ENCODE peak calls at places on chromosomes 13 and 19, in six cellular contexts. One of them, this sample, is unnamed.
A peak's percentile ranks its signal among the peaks of the same experiment; 100 is the strongest.

GRCh38 chr13:42486711-42487198 is 87.2 kb upstream of the TNFSF11 start:
- DNase-seq in Panc1: no peak
- DNase-seq in naive thymus-derived CD4-positive, alpha-beta T cell: no peak
- DNase-seq in left lung: no peak
- DNase-seq in colonic mucosa: no peak
- DNase-seq in thoracic aorta: no peak
- DNase-seq in this sample: no peak

GRCh38 chr13:41995946-41996345 is 35.0 kb upstream of the VWA8 start:
- DNase-seq in Panc1: no peak
- DNase-seq in naive thymus-derived CD4-positive, alpha-beta T cell: no peak
- DNase-seq in left lung: no peak
- DNase-seq in colonic mucosa: no peak
- DNase-seq in thoracic aorta: no peak
- DNase-seq in this sample: no peak

GRCh38 chr13:87827479-87827878 is 156.3 kb downstream of the SLITRK5 start:
- DNase-seq in Panc1: no peak
- DNase-seq in naive thymus-derived CD4-positive, alpha-beta T cell: no peak
- DNase-seq in left lung: no peak
- DNase-seq in colonic mucosa: no peak
- DNase-seq in thoracic aorta: no peak
- DNase-seq in this sample: no peak

GRCh38 chr19:35236638-35237400 is 8.3 kb upstream of the FAM187B start:
- DNase-seq in Panc1: no peak
- DNase-seq in naive thymus-derived CD4-positive, alpha-beta T cell: peak; percentile 23
- DNase-seq in left lung: peak; percentile 21
- DNase-seq in colonic mucosa: no peak
- DNase-seq in thoracic aorta: no peak
- DNase-seq in this sample: no peak

GRCh38 chr19:12364391-12365093 is 941 bp downstream of the ZNF442 start:
- DNase-seq in Panc1: no peak
- DNase-seq in naive thymus-derived CD4-positive, alpha-beta T cell: no peak
- DNase-seq in left lung: peak; percentile 39
- DNase-seq in colonic mucosa: peak; percentile 29
- DNase-seq in thoracic aorta: no peak
- DNase-seq in this sample: no peak

GRCh38 chr19:17281391-17282304 is at the start of gene ANKLE1:
- DNase-seq in Panc1: no peak
- DNase-seq in naive thymus-derived CD4-positive, alpha-beta T cell: no peak
- DNase-seq in left lung: no peak
- DNase-seq in colonic mucosa: no peak
- DNase-seq in thoracic aorta: no peak
- DNase-seq in this sample: no peak

GRCh38 chr13:21413013-21413412 is 46.1 kb downstream of the ZDHHC20 start:
- DNase-seq in Panc1: no peak
- DNase-seq in naive thymus-derived CD4-positive, alpha-beta T cell: no peak
- DNase-seq in left lung: no peak
- DNase-seq in colonic mucosa: no peak
- DNase-seq in thoracic aorta: no peak
- DNase-seq in this sample: no peak

GRCh38 chr13:59409211-59409610 is 754.5 kb downstream of the DIAPH3 start:
- DNase-seq in Panc1: no peak
- DNase-seq in naive thymus-derived CD4-positive, alpha-beta T cell: no peak
- DNase-seq in left lung: no peak
- DNase-seq in colonic mucosa: no peak
- DNase-seq in thoracic aorta: no peak
- DNase-seq in this sample: no peak

GRCh38 chr13:48156466-48156865 is 61.6 kb upstream of the MED4 start:
- DNase-seq in Panc1: no peak
- DNase-seq in naive thymus-derived CD4-positive, alpha-beta T cell: peak; percentile 73
- DNase-seq in left lung: peak; percentile 48
- DNase-seq in colonic mucosa: peak; percentile 42
- DNase-seq in thoracic aorta: no peak
- DNase-seq in this sample: peak; percentile 68

GRCh38 chr13:36345438-36346221 is 564 bp downstream of the SPART start:
- DNase-seq in Panc1: no peak
- DNase-seq in naive thymus-derived CD4-positive, alpha-beta T cell: peak; percentile 53
- DNase-seq in left lung: peak; percentile 79
- DNase-seq in colonic mucosa: peak; percentile 51
- DNase-seq in thoracic aorta: peak; percentile 40
- DNase-seq in this sample: peak; percentile 12

GRCh38 chr19:29810504-29810871 is 1.3 kb upstream of the CCNE1 start:
- DNase-seq in Panc1: no peak
- DNase-seq in naive thymus-derived CD4-positive, alpha-beta T cell: no peak
- DNase-seq in left lung: no peak
- DNase-seq in colonic mucosa: peak; percentile 21
- DNase-seq in thoracic aorta: no peak
- DNase-seq in this sample: no peak

GRCh38 chr19:15418112-15418587 is 638 bp downstream of the AKAP8L start:
- DNase-seq in Panc1: no peak
- DNase-seq in naive thymus-derived CD4-positive, alpha-beta T cell: no peak
- DNase-seq in left lung: no peak
- DNase-seq in colonic mucosa: peak; percentile 29
- DNase-seq in thoracic aorta: no peak
- DNase-seq in this sample: no peak

GRCh38 chr13:31016342-31017325 is 84.2 kb downstream of the TEX26 start:
- DNase-seq in Panc1: no peak
- DNase-seq in naive thymus-derived CD4-positive, alpha-beta T cell: no peak
- DNase-seq in left lung: no peak
- DNase-seq in colonic mucosa: no peak
- DNase-seq in thoracic aorta: no peak
- DNase-seq in this sample: no peak

GRCh38 chr13:33728271-33729037 is 89.5 kb upstream of the RFC3 start:
- DNase-seq in Panc1: no peak
- DNase-seq in naive thymus-derived CD4-positive, alpha-beta T cell: no peak
- DNase-seq in left lung: peak; percentile 41
- DNase-seq in colonic mucosa: no peak
- DNase-seq in thoracic aorta: no peak
- DNase-seq in this sample: no peak

GRCh38 chr13:75217949-75218348 is 264.0 kb downstream of the TBC1D4 start:
- DNase-seq in Panc1: no peak
- DNase-seq in naive thymus-derived CD4-positive, alpha-beta T cell: no peak
- DNase-seq in left lung: no peak
- DNase-seq in colonic mucosa: no peak
- DNase-seq in thoracic aorta: no peak
- DNase-seq in this sample: no peak

GRCh38 chr13:35191883-35192282 is 249.8 kb downstream of the NBEA start:
- DNase-seq in Panc1: no peak
- DNase-seq in naive thymus-derived CD4-positive, alpha-beta T cell: no peak
- DNase-seq in left lung: no peak
- DNase-seq in colonic mucosa: no peak
- DNase-seq in thoracic aorta: no peak
- DNase-seq in this sample: no peak

GRCh38 chr13:29844441-29844840 is 6.0 kb downstream of the UBL3 start:
- DNase-seq in Panc1: no peak
- DNase-seq in naive thymus-derived CD4-positive, alpha-beta T cell: no peak
- DNase-seq in left lung: no peak
- DNase-seq in colonic mucosa: no peak
- DNase-seq in thoracic aorta: no peak
- DNase-seq in this sample: no peak

GRCh38 chr19:33514885-33515485 is 6.6 kb downstream of the PEPD start:
- DNase-seq in Panc1: no peak
- DNase-seq in naive thymus-derived CD4-positive, alpha-beta T cell: no peak
- DNase-seq in left lung: no peak
- DNase-seq in colonic mucosa: peak; percentile 30
- DNase-seq in thoracic aorta: no peak
- DNase-seq in this sample: no peak

GRCh38 chr19:34148672-34149185 is 23.6 kb upstream of the LSM14A start:
- DNase-seq in Panc1: no peak
- DNase-seq in naive thymus-derived CD4-positive, alpha-beta T cell: no peak
- DNase-seq in left lung: no peak
- DNase-seq in colonic mucosa: no peak
- DNase-seq in thoracic aorta: no peak
- DNase-seq in this sample: no peak

GRCh38 chr13:37069597-37070103 is 10.2 kb upstream of the SUPT20H start:
- DNase-seq in Panc1: no peak
- DNase-seq in naive thymus-derived CD4-positive, alpha-beta T cell: no peak
- DNase-seq in left lung: no peak
- DNase-seq in colonic mucosa: no peak
- DNase-seq in thoracic aorta: no peak
- DNase-seq in this sample: no peak

GRCh38 chr19:1446713-1447564 is 3.0 kb upstream of the APC2 start:
- DNase-seq in Panc1: no peak
- DNase-seq in naive thymus-derived CD4-positive, alpha-beta T cell: no peak
- DNase-seq in left lung: no peak
- DNase-seq in colonic mucosa: no peak
- DNase-seq in thoracic aorta: no peak
- DNase-seq in this sample: no peak

GRCh38 chr13:106617561-106617960 is 49.6 kb upstream of the ARGLU1 start:
- DNase-seq in Panc1: no peak
- DNase-seq in naive thymus-derived CD4-positive, alpha-beta T cell: no peak
- DNase-seq in left lung: no peak
- DNase-seq in colonic mucosa: no peak
- DNase-seq in thoracic aorta: no peak
- DNase-seq in this sample: no peak

GRCh38 chr19:15332311-15332996 is at the start of gene BRD4:
- DNase-seq in Panc1: no peak
- DNase-seq in naive thymus-derived CD4-positive, alpha-beta T cell: peak; percentile 81
- DNase-seq in left lung: peak; percentile 76
- DNase-seq in colonic mucosa: peak; percentile 79
- DNase-seq in thoracic aorta: no peak
- DNase-seq in this sample: peak; percentile 75

GRCh38 chr13:63741029-63741813 is 2325.6 kb upstream of the PCDH20 start:
- DNase-seq in Panc1: no peak
- DNase-seq in naive thymus-derived CD4-positive, alpha-beta T cell: no peak
- DNase-seq in left lung: no peak
- DNase-seq in colonic mucosa: no peak
- DNase-seq in thoracic aorta: no peak
- DNase-seq in this sample: no peak

GRCh38 chr13:97439196-97439595 is 5.2 kb downstream of the RAP2A start:
- DNase-seq in Panc1: no peak
- DNase-seq in naive thymus-derived CD4-positive, alpha-beta T cell: no peak
- DNase-seq in left lung: no peak
- DNase-seq in colonic mucosa: no peak
- DNase-seq in thoracic aorta: no peak
- DNase-seq in this sample: no peak

GRCh38 chr19:12333162-12334159 is at the start of gene ZNF563:
- DNase-seq in Panc1: peak; percentile 76
- DNase-seq in naive thymus-derived CD4-positive, alpha-beta T cell: peak; percentile 98
- DNase-seq in left lung: peak; percentile 98
- DNase-seq in colonic mucosa: peak; percentile 100
- DNase-seq in thoracic aorta: peak; percentile 96
- DNase-seq in this sample: peak; percentile 91

GRCh38 chr19:39599116-39599515 is 3.2 kb upstream of the LGALS13 start:
- DNase-seq in Panc1: no peak
- DNase-seq in naive thymus-derived CD4-positive, alpha-beta T cell: peak; percentile 2
- DNase-seq in left lung: no peak
- DNase-seq in colonic mucosa: no peak
- DNase-seq in thoracic aorta: no peak
- DNase-seq in this sample: no peak

GRCh38 chr19:49217382-49217781 is 59.8 kb downstream of the TRPM4 start:
- DNase-seq in Panc1: no peak
- DNase-seq in naive thymus-derived CD4-positive, alpha-beta T cell: no peak
- DNase-seq in left lung: no peak
- DNase-seq in colonic mucosa: no peak
- DNase-seq in thoracic aorta: no peak
- DNase-seq in this sample: no peak

GRCh38 chr19:35216026-35216832 is 12.3 kb downstream of the FAM187B start:
- DNase-seq in Panc1: no peak
- DNase-seq in naive thymus-derived CD4-positive, alpha-beta T cell: no peak
- DNase-seq in left lung: no peak
- DNase-seq in colonic mucosa: no peak
- DNase-seq in thoracic aorta: no peak
- DNase-seq in this sample: no peak

GRCh38 chr13:73958657-73959397 is 175.4 kb downstream of the KLF12 start:
- DNase-seq in Panc1: no peak
- DNase-seq in naive thymus-derived CD4-positive, alpha-beta T cell: no peak
- DNase-seq in left lung: no peak
- DNase-seq in colonic mucosa: no peak
- DNase-seq in thoracic aorta: no peak
- DNase-seq in this sample: no peak
- H3K9me3 ChIP-seq in Panc1: no peaks in the 10 kb centered on the region
- H3K9me3 ChIP-seq in naive thymus-derived CD4-positive, alpha-beta T cell: no peaks in the 10 kb centered on the region
- H3K9me3 ChIP-seq in left lung: no peaks in the 10 kb centered on the region
- H3K9me3 ChIP-seq in colonic mucosa: no peaks in the 10 kb centered on the region
- H3K9me3 ChIP-seq in thoracic aorta: no peaks in the 10 kb centered on the region
- H3K9me3 ChIP-seq in this sample: no peaks in the 10 kb centered on the region

DNA sequence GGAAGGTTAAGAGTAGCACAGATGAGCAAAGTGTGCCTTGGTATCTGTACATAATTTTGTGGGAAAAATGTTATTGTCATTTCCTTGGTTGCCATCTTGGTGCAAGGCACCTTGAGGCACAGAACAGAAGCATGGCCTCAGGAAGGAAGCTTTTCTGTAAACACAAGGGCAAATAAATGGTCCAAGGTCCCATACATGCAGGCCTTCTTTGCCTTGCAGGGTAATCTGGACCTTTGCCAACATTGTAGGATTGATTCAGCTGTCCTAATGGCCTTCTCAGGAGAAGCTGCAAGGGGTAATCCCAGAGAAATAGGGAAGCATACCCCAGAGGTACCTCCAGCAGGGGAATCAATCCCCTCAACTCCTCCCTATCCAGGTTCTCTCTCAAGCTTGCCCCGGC is 9.0 kb upstream of the MLLT1 start:
- DNase-seq in Panc1: no peak
- DNase-seq in naive thymus-derived CD4-positive, alpha-beta T cell: no peak
- DNase-seq in left lung: no peak
- DNase-seq in colonic mucosa: no peak
- DNase-seq in thoracic aorta: no peak
- DNase-seq in this sample: no peak
- H3K9me3 ChIP-seq in Panc1: peaks cover under 1% of the 10 kb centered on the region
- H3K9me3 ChIP-seq in naive thymus-derived CD4-positive, alpha-beta T cell: peaks cover 4% of the 10 kb centered on the region
- H3K9me3 ChIP-seq in left lung: peaks cover 11% of the 10 kb centered on the region
- H3K9me3 ChIP-seq in colonic mucosa: peaks cover 7% of the 10 kb centered on the region
- H3K9me3 ChIP-seq in thoracic aorta: peaks cover 49% of the 10 kb centered on the region
- H3K9me3 ChIP-seq in this sample: peaks cover 19% of the 10 kb centered on the region

GRCh38 chr19:9786342-9786741 is 17.8 kb upstream of the ZNF846 start:
- DNase-seq in Panc1: no peak
- DNase-seq in naive thymus-derived CD4-positive, alpha-beta T cell: no peak
- DNase-seq in left lung: peak; percentile 47
- DNase-seq in colonic mucosa: peak; percentile 31
- DNase-seq in thoracic aorta: no peak
- DNase-seq in this sample: no peak

GRCh38 chr19:9785367-9786331 is 17.1 kb upstream of the ZNF846 start:
- DNase-seq in Panc1: peak; percentile 51
- DNase-seq in naive thymus-derived CD4-positive, alpha-beta T cell: peak; percentile 95
- DNase-seq in left lung: peak; percentile 99
- DNase-seq in colonic mucosa: peak; percentile 100
- DNase-seq in thoracic aorta: peak; percentile 98
- DNase-seq in this sample: peak; percentile 94

GRCh38 chr19:9782282-9782681 is 13.7 kb upstream of the ZNF846 start:
- DNase-seq in Panc1: no peak
- DNase-seq in naive thymus-derived CD4-positive, alpha-beta T cell: no peak
- DNase-seq in left lung: no peak
- DNase-seq in colonic mucosa: no peak
- DNase-seq in thoracic aorta: no peak
- DNase-seq in this sample: no peak

GRCh38 chr19:9789066-9789465 is 20.5 kb upstream of the ZNF846 start:
- DNase-seq in Panc1: no peak
- DNase-seq in naive thymus-derived CD4-positive, alpha-beta T cell: no peak
- DNase-seq in left lung: no peak
- DNase-seq in colonic mucosa: no peak
- DNase-seq in thoracic aorta: no peak
- DNase-seq in this sample: no peak

GRCh38 chr19:9786819-9787218 is 18.3 kb upstream of the ZNF846 start:
- DNase-seq in Panc1: no peak
- DNase-seq in naive thymus-derived CD4-positive, alpha-beta T cell: no peak
- DNase-seq in left lung: no peak
- DNase-seq in colonic mucosa: no peak
- DNase-seq in thoracic aorta: no peak
- DNase-seq in this sample: no peak
- H3K9me3 ChIP-seq in Panc1: no peaks in the 10 kb centered on the region
- H3K9me3 ChIP-seq in naive thymus-derived CD4-positive, alpha-beta T cell: no peaks in the 10 kb centered on the region
- H3K9me3 ChIP-seq in left lung: no peaks in the 10 kb centered on the region
- H3K9me3 ChIP-seq in colonic mucosa: no peaks in the 10 kb centered on the region
- H3K9me3 ChIP-seq in thoracic aorta: no peaks in the 10 kb centered on the region
- H3K9me3 ChIP-seq in this sample: no peaks in the 10 kb centered on the region

GRCh38 chr13:49855930-49856329 is 63.4 kb upstream of the KPNA3 start:
- DNase-seq in Panc1: no peak
- DNase-seq in naive thymus-derived CD4-positive, alpha-beta T cell: no peak
- DNase-seq in left lung: no peak
- DNase-seq in colonic mucosa: no peak
- DNase-seq in thoracic aorta: no peak
- DNase-seq in this sample: no peak
- H3K9me3 ChIP-seq in Panc1: peaks cover 4% of the 10 kb centered on the region
- H3K9me3 ChIP-seq in naive thymus-derived CD4-positive, alpha-beta T cell: no peaks in the 10 kb centered on the region
- H3K9me3 ChIP-seq in left lung: no peaks in the 10 kb centered on the region
- H3K9me3 ChIP-seq in colonic mucosa: no peaks in the 10 kb centered on the region
- H3K9me3 ChIP-seq in thoracic aorta: no peaks in the 10 kb centered on the region
- H3K9me3 ChIP-seq in this sample: no peaks in the 10 kb centered on the region